ENCODE peak calls at places on chromosomes 12 and 14, in five cellular contexts. K is M059J, H is lower lobe of right lung, Q is EL, G is NCI-H1105 treated with DMSO at 0.1 percent for 48 hours. U is an unnamed sample.

GRCh38 chr12:57735198-57735855 is 3.2 kb downstream of the AGAP2 start:
- DNase-seq in Q (no peak), G (no peak), K (peak), H (no peak), U (no peak)

GRCh38 chr12:52517888-52518287 is 2.3 kb downstream of the KRT5 start:
- DNase-seq in G (no peak), Q (no peak), K (no peak), H (no peak), U (no peak)

GRCh38 chr12:47773062-47773857 is at the start of gene SLC48A1:
- DNase-seq in G (peak), H (peak), K (peak), Q (peak), U (peak)

GRCh38 chr12:49818241-49818640 is 10.0 kb downstream of the NCKAP5L start:
- DNase-seq in K (peak), G (no peak), H (no peak), Q (no peak), U (no peak)

GRCh38 chr12:110245278-110245868 is 35.7 kb upstream of the ATP2A2 start:
- DNase-seq in G (no peak), H (peak), Q (peak), K (no peak), U (peak)

GRCh38 chr12:25458047-25458552 is 95.0 kb downstream of the LMNTD1 start:
- DNase-seq in Q (peak), G (peak), K (peak), H (no peak), U (peak)

GRCh38 chr12:107320929-107321618 is 227.7 kb upstream of the CRY1 start:
- DNase-seq in Q (peak), H (peak), K (peak), G (peak), U (peak)

GRCh38 chr14:30034049-30034635 is 106.5 kb upstream of the PRKD1 start:
- DNase-seq in G (peak), K (peak), Q (no peak), H (no peak), U (no peak)

GRCh38 chr12:3250576-3250975 is 173.4 kb downstream of the TSPAN9 start:
- DNase-seq in G (no peak), K (no peak), H (no peak), Q (no peak), U (no peak)

GRCh38 chr14:69922198-69922597 is 43.0 kb downstream of the SMOC1 start:
- DNase-seq in K (no peak), Q (no peak), G (no peak), H (no peak), U (no peak)

GRCh38 chr12:56518570-56518969 is 3.0 kb upstream of the RBMS2 start:
- DNase-seq in K (peak), H (no peak), Q (peak), G (no peak), U (peak)

GRCh38 chr14:51394391-51394790 is 154.3 kb downstream of the TMX1 start:
- DNase-seq in G (peak), Q (peak), K (peak), H (no peak), U (peak)

GRCh38 chr12:118372541-118373495 is at the start of gene TAOK3:
- DNase-seq in G (peak), Q (peak), K (peak), H (peak), U (peak)

GRCh38 chr14:56092761-56093160 is 25.4 kb upstream of the PELI2 start:
- DNase-seq in Q (no peak), G (no peak), K (no peak), H (no peak), U (no peak)

GRCh38 chr14:74244115-74244514 is 4.9 kb downstream of the VSX2 start:
- DNase-seq in K (no peak), Q (no peak), H (no peak), G (no peak), U (no peak)

GRCh38 chr12:132907216-132907615 is 19.8 kb upstream of the CHFR start:
- DNase-seq in K (no peak), Q (no peak), G (no peak), H (no peak), U (no peak)

GRCh38 chr14:76933515-76933914 is 95.0 kb downstream of the IRF2BPL start:
- DNase-seq in Q (no peak), H (no peak), K (no peak), G (no peak), U (no peak)

GRCh38 chr12:51265024-51265423 is 5.2 kb downstream of the SMAGP start:
- DNase-seq in Q (no peak), K (no peak), G (no peak), H (no peak), U (no peak)

GRCh38 chr12:112420740-112421139 is 2.0 kb downstream of the PTPN11 start:
- DNase-seq in G (no peak), H (no peak), Q (no peak), K (no peak), U (no peak)

GRCh38 chr14:99273025-99273723 is 1.2 kb upstream of the BCL11B start:
- DNase-seq in G (peak), Q (peak), K (no peak), H (no peak), U (peak)

GRCh38 chr14:22767323-22767589 is 768 bp downstream of the OXA1L start:
- DNase-seq in G (peak), H (no peak), Q (no peak), K (no peak), U (no peak)

GRCh38 chr12:94230357-94230905 is 82.1 kb downstream of the PLXNC1 start:
- DNase-seq in K (no peak), G (no peak), H (no peak), Q (no peak), U (no peak)

GRCh38 chr12:53376747-53377146 is 3.2 kb upstream of the SP1 start:
- DNase-seq in K (no peak), G (no peak), Q (no peak), H (no peak), U (no peak)

GRCh38 chr12:109115758-109116610 is at the start of gene ACACB:
- DNase-seq in H (peak), G (peak), K (no peak), Q (no peak), U (no peak)

GRCh38 chr14:97270308-97270707 is 473.1 kb downstream of the VRK1 start:
- DNase-seq in H (no peak), G (no peak), K (no peak), Q (no peak), U (no peak)

GRCh38 chr12:131605304-131605829 is 105.5 kb upstream of the SFSWAP start:
- DNase-seq in Q (no peak), K (no peak), H (no peak), G (no peak), U (no peak)

GRCh38 chr12:45655186-45655585 is 74.3 kb upstream of the ARID2 start:
- DNase-seq in H (no peak), Q (no peak), K (peak), G (no peak), U (peak)

GRCh38 chr12:102631274-102631673 is 150.9 kb upstream of the IGF1 start:
- DNase-seq in K (peak), Q (peak), G (no peak), H (no peak), U (no peak)

GRCh38 chr12:38872181-38872580 is 33.2 kb downstream of the CPNE8 start:
- DNase-seq in K (no peak), Q (no peak), G (no peak), H (no peak), U (peak)